ENCODE peak calls at places on chromosomes 6 and 20, in eight cellular contexts. One of them, this sample, is unnamed.

GRCh38 chr20:57106030-57106682 is 160.3 kb downstream of the BMP7 start:
- DNase-seq in AG09319: no peak
- DNase-seq in brain microvascular endothelial cell: no peak
- DNase-seq in left ventricle myocardium inferior: no peak
- DNase-seq in CD4-positive, alpha-beta T cell: no peak
- DNase-seq in ovary: no peak
- DNase-seq in cardiac fibroblast: no peak
- DNase-seq in testis: peak; percentile 63
- DNase-seq in this sample: peak; percentile 38

GRCh38 chr6:144104488-144104887 is 9.1 kb upstream of the SF3B5 start:
- DNase-seq in brain microvascular endothelial cell: no peak
- DNase-seq in ovary: no peak
- DNase-seq in AG09319: no peak
- DNase-seq in testis: no peak
- DNase-seq in cardiac fibroblast: no peak
- DNase-seq in CD4-positive, alpha-beta T cell: no peak
- DNase-seq in left ventricle myocardium inferior: no peak
- DNase-seq in this sample: no peak

GRCh38 chr20:14142171-14142570 is 146.9 kb downstream of the MACROD2 start:
- DNase-seq in testis: peak; percentile 79
- DNase-seq in cardiac fibroblast: peak; percentile 62
- DNase-seq in AG09319: peak; percentile 14
- DNase-seq in brain microvascular endothelial cell: peak; percentile 70
- DNase-seq in CD4-positive, alpha-beta T cell: no peak
- DNase-seq in ovary: peak; percentile 28
- DNase-seq in left ventricle myocardium inferior: no peak
- DNase-seq in this sample: peak; percentile 88

GRCh38 chr20:21109144-21109543 is 3.0 kb upstream of the LINC00237 start:
- DNase-seq in cardiac fibroblast: no peak
- DNase-seq in AG09319: no peak
- DNase-seq in brain microvascular endothelial cell: no peak
- DNase-seq in left ventricle myocardium inferior: no peak
- DNase-seq in ovary: no peak
- DNase-seq in testis: no peak
- DNase-seq in CD4-positive, alpha-beta T cell: no peak
- DNase-seq in this sample: no peak

GRCh38 chr6:151658091-151658490 is 149.4 kb upstream of the ESR1 start:
- DNase-seq in testis: no peak
- DNase-seq in brain microvascular endothelial cell: no peak
- DNase-seq in ovary: no peak
- DNase-seq in CD4-positive, alpha-beta T cell: no peak
- DNase-seq in left ventricle myocardium inferior: no peak
- DNase-seq in cardiac fibroblast: no peak
- DNase-seq in AG09319: no peak
- DNase-seq in this sample: no peak

GRCh38 chr20:3613821-3614440 is 49.3 kb downstream of the GFRA4 start:
- DNase-seq in ovary: no peak
- DNase-seq in brain microvascular endothelial cell: peak; percentile 14
- DNase-seq in testis: no peak
- DNase-seq in CD4-positive, alpha-beta T cell: no peak
- DNase-seq in left ventricle myocardium inferior: no peak
- DNase-seq in AG09319: peak; percentile 16
- DNase-seq in cardiac fibroblast: no peak
- DNase-seq in this sample: no peak

GRCh38 chr6:129890701-129891100 is 29.6 kb upstream of the TMEM244 start:
- DNase-seq in cardiac fibroblast: no peak
- DNase-seq in left ventricle myocardium inferior: no peak
- DNase-seq in brain microvascular endothelial cell: peak; percentile 6
- DNase-seq in testis: no peak
- DNase-seq in ovary: no peak
- DNase-seq in CD4-positive, alpha-beta T cell: no peak
- DNase-seq in AG09319: no peak
- DNase-seq in this sample: no peak

GRCh38 chr6:24796616-24797290 is 2.0 kb downstream of the ARMH2 start:
- DNase-seq in left ventricle myocardium inferior: no peak
- DNase-seq in CD4-positive, alpha-beta T cell: no peak
- DNase-seq in testis: no peak
- DNase-seq in cardiac fibroblast: no peak
- DNase-seq in brain microvascular endothelial cell: no peak
- DNase-seq in ovary: no peak
- DNase-seq in AG09319: no peak
- DNase-seq in this sample: no peak

GRCh38 chr6:28474441-28475219 is 31.3 kb upstream of the ZSCAN23 start:
- DNase-seq in ovary: no peak
- DNase-seq in brain microvascular endothelial cell: peak; percentile 85
- DNase-seq in AG09319: peak; percentile 70
- DNase-seq in testis: no peak
- DNase-seq in cardiac fibroblast: peak; percentile 86
- DNase-seq in CD4-positive, alpha-beta T cell: no peak
- DNase-seq in left ventricle myocardium inferior: no peak
- DNase-seq in this sample: peak; percentile 89

GRCh38 chr20:19947611-19948264 is 69.4 kb upstream of the NAA20 start:
- DNase-seq in left ventricle myocardium inferior: no peak
- DNase-seq in cardiac fibroblast: peak; percentile 59
- DNase-seq in AG09319: no peak
- DNase-seq in ovary: no peak
- DNase-seq in brain microvascular endothelial cell: peak; percentile 75
- DNase-seq in testis: no peak
- DNase-seq in CD4-positive, alpha-beta T cell: no peak
- DNase-seq in this sample: peak; percentile 50

GRCh38 chr20:49886571-49887203 is 28.6 kb downstream of the SPATA2 start:
- DNase-seq in ovary: no peak
- DNase-seq in left ventricle myocardium inferior: no peak
- DNase-seq in cardiac fibroblast: no peak
- DNase-seq in testis: no peak
- DNase-seq in brain microvascular endothelial cell: no peak
- DNase-seq in AG09319: no peak
- DNase-seq in CD4-positive, alpha-beta T cell: no peak
- DNase-seq in this sample: no peak

GRCh38 chr6:10316327-10316726 is 98.5 kb downstream of the TFAP2A start:
- DNase-seq in AG09319: peak; percentile 77
- DNase-seq in ovary: no peak
- DNase-seq in cardiac fibroblast: peak; percentile 15
- DNase-seq in brain microvascular endothelial cell: peak; percentile 48
- DNase-seq in left ventricle myocardium inferior: no peak
- DNase-seq in CD4-positive, alpha-beta T cell: no peak
- DNase-seq in testis: no peak
- DNase-seq in this sample: no peak

GRCh38 chr20:7976015-7976414 is 35.8 kb upstream of the HAO1 start:
- DNase-seq in testis: no peak
- DNase-seq in left ventricle myocardium inferior: no peak
- DNase-seq in AG09319: no peak
- DNase-seq in brain microvascular endothelial cell: no peak
- DNase-seq in cardiac fibroblast: no peak
- DNase-seq in CD4-positive, alpha-beta T cell: no peak
- DNase-seq in ovary: no peak
- DNase-seq in this sample: no peak

GRCh38 chr6:17432356-17432755 is 39.0 kb downstream of the CAP2 start:
- DNase-seq in CD4-positive, alpha-beta T cell: no peak
- DNase-seq in testis: no peak
- DNase-seq in ovary: no peak
- DNase-seq in AG09319: no peak
- DNase-seq in left ventricle myocardium inferior: no peak
- DNase-seq in cardiac fibroblast: peak; percentile 47
- DNase-seq in brain microvascular endothelial cell: no peak
- DNase-seq in this sample: no peak

GRCh38 chr20:49685809-49686208 is 27.9 kb downstream of the B4GALT5 start:
- DNase-seq in left ventricle myocardium inferior: no peak
- DNase-seq in testis: no peak
- DNase-seq in cardiac fibroblast: peak; percentile 75
- DNase-seq in AG09319: peak; percentile 25
- DNase-seq in CD4-positive, alpha-beta T cell: no peak
- DNase-seq in brain microvascular endothelial cell: no peak
- DNase-seq in ovary: no peak
- DNase-seq in this sample: no peak

GRCh38 chr20:8535403-8536003 is 403.4 kb downstream of the PLCB1 start:
- DNase-seq in cardiac fibroblast: peak; percentile 26
- DNase-seq in left ventricle myocardium inferior: no peak
- DNase-seq in ovary: no peak
- DNase-seq in testis: no peak
- DNase-seq in brain microvascular endothelial cell: no peak
- DNase-seq in AG09319: no peak
- DNase-seq in CD4-positive, alpha-beta T cell: no peak
- DNase-seq in this sample: peak; percentile 58

GRCh38 chr20:62951896-62952372 is 575 bp upstream of the SLC17A9 start:
- DNase-seq in left ventricle myocardium inferior: no peak
- DNase-seq in cardiac fibroblast: no peak
- DNase-seq in AG09319: no peak
- DNase-seq in testis: no peak
- DNase-seq in brain microvascular endothelial cell: no peak
- DNase-seq in ovary: peak; percentile 22
- DNase-seq in CD4-positive, alpha-beta T cell: no peak
- DNase-seq in this sample: no peak

GRCh38 chr6:15744824-15745402 is 82.1 kb upstream of the DTNBP1 start:
- DNase-seq in brain microvascular endothelial cell: no peak
- DNase-seq in testis: no peak
- DNase-seq in left ventricle myocardium inferior: no peak
- DNase-seq in ovary: no peak
- DNase-seq in AG09319: no peak
- DNase-seq in CD4-positive, alpha-beta T cell: no peak
- DNase-seq in cardiac fibroblast: no peak
- DNase-seq in this sample: peak; percentile 34

GRCh38 chr20:33262658-33263065 is 20.4 kb upstream of the BPIFB1 start:
- DNase-seq in testis: peak; percentile 59
- DNase-seq in ovary: no peak
- DNase-seq in CD4-positive, alpha-beta T cell: no peak
- DNase-seq in cardiac fibroblast: peak; percentile 76
- DNase-seq in left ventricle myocardium inferior: no peak
- DNase-seq in AG09319: peak; percentile 7
- DNase-seq in brain microvascular endothelial cell: peak; percentile 52
- DNase-seq in this sample: peak; percentile 85
- TF ChIP-seq CTCF in testis: no peak
- TF ChIP-seq CTCF in ovary: no peak
- TF ChIP-seq CTCF in CD4-positive, alpha-beta T cell: no peak
- TF ChIP-seq CTCF in cardiac fibroblast: peak; percentile 89
- TF ChIP-seq CTCF in left ventricle myocardium inferior: peak; percentile 49
- TF ChIP-seq CTCF in AG09319: peak; percentile 64
- TF ChIP-seq CTCF in brain microvascular endothelial cell: peak; percentile 80
- TF ChIP-seq CTCF in this sample: peak; percentile 90

GRCh38 chr6:18990313-18990978 is 603.3 kb downstream of the RNF144B start:
- DNase-seq in testis: peak; percentile 85
- DNase-seq in AG09319: no peak
- DNase-seq in cardiac fibroblast: peak; percentile 52
- DNase-seq in CD4-positive, alpha-beta T cell: no peak
- DNase-seq in left ventricle myocardium inferior: peak; percentile 64
- DNase-seq in ovary: peak; percentile 75
- DNase-seq in brain microvascular endothelial cell: peak; percentile 49
- DNase-seq in this sample: peak; percentile 91

GRCh38 chr6:18985958-18986357 is 598.8 kb downstream of the RNF144B start:
- DNase-seq in testis: no peak
- DNase-seq in cardiac fibroblast: no peak
- DNase-seq in left ventricle myocardium inferior: no peak
- DNase-seq in brain microvascular endothelial cell: no peak
- DNase-seq in CD4-positive, alpha-beta T cell: no peak
- DNase-seq in ovary: no peak
- DNase-seq in AG09319: no peak
- DNase-seq in this sample: no peak

GRCh38 chr6:18985061-18985460 is 597.9 kb downstream of the RNF144B start:
- DNase-seq in ovary: no peak
- DNase-seq in cardiac fibroblast: no peak
- DNase-seq in testis: no peak
- DNase-seq in AG09319: no peak
- DNase-seq in left ventricle myocardium inferior: no peak
- DNase-seq in CD4-positive, alpha-beta T cell: no peak
- DNase-seq in brain microvascular endothelial cell: no peak
- DNase-seq in this sample: no peak
- TF ChIP-seq CTCF in ovary: no peak
- TF ChIP-seq CTCF in cardiac fibroblast: no peak
- TF ChIP-seq CTCF in testis: no peak
- TF ChIP-seq CTCF in AG09319: no peak
- TF ChIP-seq CTCF in left ventricle myocardium inferior: no peak
- TF ChIP-seq CTCF in CD4-positive, alpha-beta T cell: no peak
- TF ChIP-seq CTCF in brain microvascular endothelial cell: no peak
- TF ChIP-seq CTCF in this sample: no peak

GRCh38 chr20:48623176-48623905 is 204.5 kb downstream of the PREX1 start:
- DNase-seq in left ventricle myocardium inferior: no peak
- DNase-seq in testis: no peak
- DNase-seq in AG09319: no peak
- DNase-seq in brain microvascular endothelial cell: no peak
- DNase-seq in CD4-positive, alpha-beta T cell: no peak
- DNase-seq in ovary: no peak
- DNase-seq in cardiac fibroblast: no peak
- DNase-seq in this sample: no peak

GRCh38 chr20:48620112-48620485 is 207.7 kb downstream of the PREX1 start:
- DNase-seq in left ventricle myocardium inferior: no peak
- DNase-seq in brain microvascular endothelial cell: no peak
- DNase-seq in AG09319: no peak
- DNase-seq in ovary: no peak
- DNase-seq in CD4-positive, alpha-beta T cell: no peak
- DNase-seq in cardiac fibroblast: no peak
- DNase-seq in testis: no peak
- DNase-seq in this sample: no peak

GRCh38 chr20:48620486-48621255 is 207.1 kb downstream of the PREX1 start:
- DNase-seq in ovary: peak; percentile 95
- DNase-seq in brain microvascular endothelial cell: peak; percentile 72
- DNase-seq in left ventricle myocardium inferior: peak; percentile 85
- DNase-seq in testis: peak; percentile 92
- DNase-seq in cardiac fibroblast: peak; percentile 93
- DNase-seq in AG09319: peak; percentile 46
- DNase-seq in CD4-positive, alpha-beta T cell: peak; percentile 60
- DNase-seq in this sample: peak; percentile 93

GRCh38 chr20:48622421-48622820 is 205.4 kb downstream of the PREX1 start:
- DNase-seq in CD4-positive, alpha-beta T cell: no peak
- DNase-seq in testis: peak; percentile 74
- DNase-seq in left ventricle myocardium inferior: no peak
- DNase-seq in AG09319: no peak
- DNase-seq in ovary: peak; percentile 55
- DNase-seq in cardiac fibroblast: no peak
- DNase-seq in brain microvascular endothelial cell: no peak
- DNase-seq in this sample: no peak

GRCh38 chr20:48621256-48622078 is 206.3 kb downstream of the PREX1 start:
- DNase-seq in brain microvascular endothelial cell: peak; percentile 28
- DNase-seq in cardiac fibroblast: no peak
- DNase-seq in left ventricle myocardium inferior: no peak
- DNase-seq in testis: peak; percentile 24
- DNase-seq in ovary: peak; percentile 40
- DNase-seq in AG09319: no peak
- DNase-seq in CD4-positive, alpha-beta T cell: no peak
- DNase-seq in this sample: no peak
- TF ChIP-seq CTCF in brain microvascular endothelial cell: no peak
- TF ChIP-seq CTCF in cardiac fibroblast: no peak
- TF ChIP-seq CTCF in left ventricle myocardium inferior: peak; percentile 3
- TF ChIP-seq CTCF in testis: no peak
- TF ChIP-seq CTCF in ovary: no peak
- TF ChIP-seq CTCF in AG09319: no peak
- TF ChIP-seq CTCF in CD4-positive, alpha-beta T cell: peak; percentile 29
- TF ChIP-seq CTCF in this sample: no peak

DNA sequence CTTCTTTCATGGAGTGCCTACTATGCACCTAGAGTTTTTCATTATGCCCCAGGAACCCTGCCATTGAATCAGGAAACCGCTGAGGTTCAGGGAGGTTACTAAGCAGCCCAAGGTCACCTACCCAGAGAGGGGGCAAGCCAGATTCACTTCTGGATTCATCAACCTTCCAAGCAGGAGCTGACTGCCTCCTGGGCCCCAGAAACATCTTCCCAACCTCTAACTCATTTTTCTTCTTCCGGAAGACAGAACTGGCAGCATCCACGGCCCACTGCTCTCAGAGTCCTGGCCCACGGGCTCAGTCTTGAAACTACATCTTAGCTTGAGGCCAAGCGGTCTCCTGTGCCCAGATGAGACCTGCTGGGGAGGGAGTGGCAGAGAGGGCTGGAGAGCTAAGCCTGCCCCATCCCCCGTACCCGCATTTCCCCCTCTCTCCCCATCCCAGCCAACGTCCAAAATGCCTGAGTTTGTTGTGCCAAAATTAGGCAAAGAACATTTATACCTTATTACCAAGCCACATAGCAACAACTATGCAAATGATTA is 281.0 kb downstream of the CDC5L start:
- DNase-seq in left ventricle myocardium inferior: no peak
- DNase-seq in CD4-positive, alpha-beta T cell: no peak
- DNase-seq in AG09319: no peak
- DNase-seq in testis: no peak
- DNase-seq in cardiac fibroblast: no peak
- DNase-seq in brain microvascular endothelial cell: no peak
- DNase-seq in ovary: no peak
- DNase-seq in this sample: no peak
- TF ChIP-seq CTCF in left ventricle myocardium inferior: no peak
- TF ChIP-seq CTCF in CD4-positive, alpha-beta T cell: no peak
- TF ChIP-seq CTCF in AG09319: no peak
- TF ChIP-seq CTCF in testis: no peak
- TF ChIP-seq CTCF in cardiac fibroblast: no peak
- TF ChIP-seq CTCF in brain microvascular endothelial cell: no peak
- TF ChIP-seq CTCF in ovary: no peak
- TF ChIP-seq CTCF in this sample: no peak